ENCODE peak calls at places on chromosomes 13 and 19, in ten cellular contexts. One of them, this sample, is unnamed.

GRCh38 chr13:113393572-113394503 is 29.9 kb upstream of the GRTP1 start:
- DNase-seq in activated naive CD8-positive, alpha-beta T cell treated with anti-CD3 and anti-CD28 coated beads for 36 hours: peak; percentile 93
- DNase-seq in IMR-90: peak; percentile 59
- DNase-seq in activated CD4-positive, alpha-beta T cell treated with anti-CD3 and anti-CD28 coated beads, Interleukin-2, amount 50 U/mL, for 24 hours: peak; percentile 74
- DNase-seq in M059J: peak; percentile 57
- DNase-seq in adrenal gland: peak; percentile 88
- DNase-seq in AG20443: peak; percentile 96
- DNase-seq in putamen: peak; percentile 70
- DNase-seq in NCI-H446 treated with DMSO at 0.1 percent for 48 hours: no peak
- DNase-seq in tibial nerve: peak; percentile 63
- DNase-seq in this sample: peak; percentile 37

GRCh38 chr19:16541526-16542044 is 652 bp downstream of the CHERP start:
- DNase-seq in activated naive CD8-positive, alpha-beta T cell treated with anti-CD3 and anti-CD28 coated beads for 36 hours: no peak
- DNase-seq in NCI-H446 treated with DMSO at 0.1 percent for 48 hours: no peak
- DNase-seq in AG20443: peak; percentile 33
- DNase-seq in M059J: peak; percentile 44
- DNase-seq in putamen: no peak
- DNase-seq in activated CD4-positive, alpha-beta T cell treated with anti-CD3 and anti-CD28 coated beads, Interleukin-2, amount 50 U/mL, for 24 hours: no peak
- DNase-seq in IMR-90: peak; percentile 11
- DNase-seq in adrenal gland: no peak
- DNase-seq in tibial nerve: no peak
- DNase-seq in this sample: no peak

GRCh38 chr13:111973186-111974064 is 93.5 kb upstream of the SOX1 start:
- DNase-seq in activated naive CD8-positive, alpha-beta T cell treated with anti-CD3 and anti-CD28 coated beads for 36 hours: no peak
- DNase-seq in AG20443: no peak
- DNase-seq in M059J: no peak
- DNase-seq in activated CD4-positive, alpha-beta T cell treated with anti-CD3 and anti-CD28 coated beads, Interleukin-2, amount 50 U/mL, for 24 hours: no peak
- DNase-seq in tibial nerve: no peak
- DNase-seq in putamen: no peak
- DNase-seq in NCI-H446 treated with DMSO at 0.1 percent for 48 hours: no peak
- DNase-seq in IMR-90: no peak
- DNase-seq in adrenal gland: no peak
- DNase-seq in this sample: no peak

GRCh38 chr13:112983042-112983305 is 14.0 kb downstream of the MCF2L start:
- DNase-seq in putamen: no peak
- DNase-seq in M059J: no peak
- DNase-seq in activated naive CD8-positive, alpha-beta T cell treated with anti-CD3 and anti-CD28 coated beads for 36 hours: no peak
- DNase-seq in tibial nerve: no peak
- DNase-seq in NCI-H446 treated with DMSO at 0.1 percent for 48 hours: no peak
- DNase-seq in AG20443: no peak
- DNase-seq in adrenal gland: no peak
- DNase-seq in activated CD4-positive, alpha-beta T cell treated with anti-CD3 and anti-CD28 coated beads, Interleukin-2, amount 50 U/mL, for 24 hours: no peak
- DNase-seq in IMR-90: no peak
- DNase-seq in this sample: no peak

GRCh38 chr13:109485136-109485794 is 301.1 kb downstream of the IRS2 start:
- DNase-seq in activated CD4-positive, alpha-beta T cell treated with anti-CD3 and anti-CD28 coated beads, Interleukin-2, amount 50 U/mL, for 24 hours: no peak
- DNase-seq in NCI-H446 treated with DMSO at 0.1 percent for 48 hours: no peak
- DNase-seq in M059J: no peak
- DNase-seq in activated naive CD8-positive, alpha-beta T cell treated with anti-CD3 and anti-CD28 coated beads for 36 hours: no peak
- DNase-seq in IMR-90: no peak
- DNase-seq in AG20443: no peak
- DNase-seq in putamen: no peak
- DNase-seq in adrenal gland: no peak
- DNase-seq in tibial nerve: no peak
- DNase-seq in this sample: no peak

GRCh38 chr19:45581576-45581975 is 3.0 kb downstream of the OPA3 start:
- DNase-seq in IMR-90: no peak
- DNase-seq in AG20443: no peak
- DNase-seq in tibial nerve: no peak
- DNase-seq in adrenal gland: no peak
- DNase-seq in activated CD4-positive, alpha-beta T cell treated with anti-CD3 and anti-CD28 coated beads, Interleukin-2, amount 50 U/mL, for 24 hours: no peak
- DNase-seq in M059J: peak; percentile 52
- DNase-seq in putamen: no peak
- DNase-seq in NCI-H446 treated with DMSO at 0.1 percent for 48 hours: no peak
- DNase-seq in activated naive CD8-positive, alpha-beta T cell treated with anti-CD3 and anti-CD28 coated beads for 36 hours: no peak
- DNase-seq in this sample: no peak

GRCh38 chr19:10555613-10555979 is 10.2 kb downstream of the KRI1 start:
- DNase-seq in putamen: no peak
- DNase-seq in activated CD4-positive, alpha-beta T cell treated with anti-CD3 and anti-CD28 coated beads, Interleukin-2, amount 50 U/mL, for 24 hours: no peak
- DNase-seq in adrenal gland: no peak
- DNase-seq in tibial nerve: no peak
- DNase-seq in NCI-H446 treated with DMSO at 0.1 percent for 48 hours: no peak
- DNase-seq in IMR-90: no peak
- DNase-seq in AG20443: no peak
- DNase-seq in activated naive CD8-positive, alpha-beta T cell treated with anti-CD3 and anti-CD28 coated beads for 36 hours: no peak
- DNase-seq in M059J: no peak
- DNase-seq in this sample: no peak

GRCh38 chr13:100290165-100290801 is 201.4 kb downstream of the PCCA start:
- DNase-seq in tibial nerve: no peak
- DNase-seq in activated naive CD8-positive, alpha-beta T cell treated with anti-CD3 and anti-CD28 coated beads for 36 hours: no peak
- DNase-seq in AG20443: no peak
- DNase-seq in NCI-H446 treated with DMSO at 0.1 percent for 48 hours: no peak
- DNase-seq in IMR-90: peak; percentile 44
- DNase-seq in activated CD4-positive, alpha-beta T cell treated with anti-CD3 and anti-CD28 coated beads, Interleukin-2, amount 50 U/mL, for 24 hours: no peak
- DNase-seq in M059J: no peak
- DNase-seq in adrenal gland: no peak
- DNase-seq in putamen: no peak
- DNase-seq in this sample: no peak

GRCh38 chr13:31320946-31321345 is 121.2 kb downstream of the B3GLCT start:
- DNase-seq in M059J: no peak
- DNase-seq in AG20443: no peak
- DNase-seq in NCI-H446 treated with DMSO at 0.1 percent for 48 hours: no peak
- DNase-seq in tibial nerve: no peak
- DNase-seq in adrenal gland: no peak
- DNase-seq in IMR-90: no peak
- DNase-seq in putamen: no peak
- DNase-seq in activated CD4-positive, alpha-beta T cell treated with anti-CD3 and anti-CD28 coated beads, Interleukin-2, amount 50 U/mL, for 24 hours: no peak
- DNase-seq in activated naive CD8-positive, alpha-beta T cell treated with anti-CD3 and anti-CD28 coated beads for 36 hours: no peak
- DNase-seq in this sample: no peak

GRCh38 chr13:74444161-74444571 is 310.0 kb upstream of the KLF12 start:
- DNase-seq in AG20443: no peak
- DNase-seq in tibial nerve: no peak
- DNase-seq in IMR-90: no peak
- DNase-seq in putamen: no peak
- DNase-seq in activated naive CD8-positive, alpha-beta T cell treated with anti-CD3 and anti-CD28 coated beads for 36 hours: no peak
- DNase-seq in NCI-H446 treated with DMSO at 0.1 percent for 48 hours: no peak
- DNase-seq in activated CD4-positive, alpha-beta T cell treated with anti-CD3 and anti-CD28 coated beads, Interleukin-2, amount 50 U/mL, for 24 hours: no peak
- DNase-seq in M059J: peak; percentile 91
- DNase-seq in adrenal gland: no peak
- DNase-seq in this sample: no peak

GRCh38 chr19:55702131-55702627 is 27.2 kb downstream of the EPN1 start:
- DNase-seq in adrenal gland: no peak
- DNase-seq in IMR-90: no peak
- DNase-seq in M059J: no peak
- DNase-seq in activated naive CD8-positive, alpha-beta T cell treated with anti-CD3 and anti-CD28 coated beads for 36 hours: no peak
- DNase-seq in AG20443: no peak
- DNase-seq in tibial nerve: no peak
- DNase-seq in NCI-H446 treated with DMSO at 0.1 percent for 48 hours: no peak
- DNase-seq in putamen: no peak
- DNase-seq in activated CD4-positive, alpha-beta T cell treated with anti-CD3 and anti-CD28 coated beads, Interleukin-2, amount 50 U/mL, for 24 hours: no peak
- DNase-seq in this sample: no peak